ENCODE peak calls at places on chromosome 6, in five cellular contexts. C, K, Q, E and J are unnamed samples. For H3K4me1, the result is how much of the 10 kb centered on the place peaks cover.

GRCh38 chr6:226516-227073 is 65.7 kb upstream of the DUSP22 start:
- DNase-seq in K (no peak), E (no peak), Q (no peak), C (no peak), J (no peak)

GRCh38 chr6:108797951-108798671 is 50.1 kb upstream of the ARMC2 start:
- DNase-seq in C (no peak), K (no peak), Q (no peak), E (no peak), J (peak)

GRCh38 chr6:100891079-100891478 is 9.9 kb upstream of the ASCC3 start:
- DNase-seq in K (no peak), E (no peak), Q (no peak), C (no peak), J (no peak)

GRCh38 chr6:34284563-34285545 is 36.0 kb upstream of the SMIM29 start:
- DNase-seq in Q (peak), E (peak), C (peak), K (peak), J (peak)

GRCh38 chr6:5173862-5174643 is 86.7 kb downstream of the LYRM4 start:
- DNase-seq in Q (no peak), E (no peak), K (peak), C (no peak), J (no peak)

GRCh38 chr6:10362300-10362699 is 52.6 kb downstream of the TFAP2A start:
- DNase-seq in C (no peak), K (no peak), Q (no peak), E (no peak), J (no peak)

GRCh38 chr6:36851149-36851614 is 11.9 kb upstream of the CPNE5 start:
- DNase-seq in K (peak), E (no peak), Q (peak), C (no peak), J (peak)

GRCh38 chr6:112785408-112785807 is 438.3 kb downstream of the RFPL4B start:
- DNase-seq in E (no peak), C (no peak), Q (no peak), K (no peak), J (no peak)

GRCh38 chr6:106973018-106973840 is 1.3 kb downstream of the CD24 start:
- DNase-seq in Q (no peak), K (peak), C (no peak), E (peak), J (peak)

GRCh38 chr6:83605517-83605916 is 93.2 kb downstream of the PRSS35 start:
- DNase-seq in E (no peak), C (no peak), K (no peak), Q (no peak), J (no peak)

GRCh38 chr6:83601119-83601518 is 88.8 kb downstream of the PRSS35 start:
- DNase-seq in E (no peak), C (no peak), K (no peak), Q (no peak), J (no peak)

GRCh38 chr6:83600531-83600930 is 88.2 kb downstream of the PRSS35 start:
- DNase-seq in K (no peak), C (no peak), E (no peak), Q (no peak), J (no peak)

GRCh38 chr6:83609248-83609647 is 96.9 kb downstream of the PRSS35 start:
- DNase-seq in K (no peak), C (no peak), E (no peak), Q (no peak), J (no peak)

GRCh38 chr6:83603560-83603959 is 91.2 kb downstream of the PRSS35 start:
- DNase-seq in K (no peak), Q (no peak), C (no peak), E (no peak), J (no peak)
- H3K4me1 ChIP-seq in K (under half), Q (under half), C (under half), E (under half), J (under half)

DNA sequence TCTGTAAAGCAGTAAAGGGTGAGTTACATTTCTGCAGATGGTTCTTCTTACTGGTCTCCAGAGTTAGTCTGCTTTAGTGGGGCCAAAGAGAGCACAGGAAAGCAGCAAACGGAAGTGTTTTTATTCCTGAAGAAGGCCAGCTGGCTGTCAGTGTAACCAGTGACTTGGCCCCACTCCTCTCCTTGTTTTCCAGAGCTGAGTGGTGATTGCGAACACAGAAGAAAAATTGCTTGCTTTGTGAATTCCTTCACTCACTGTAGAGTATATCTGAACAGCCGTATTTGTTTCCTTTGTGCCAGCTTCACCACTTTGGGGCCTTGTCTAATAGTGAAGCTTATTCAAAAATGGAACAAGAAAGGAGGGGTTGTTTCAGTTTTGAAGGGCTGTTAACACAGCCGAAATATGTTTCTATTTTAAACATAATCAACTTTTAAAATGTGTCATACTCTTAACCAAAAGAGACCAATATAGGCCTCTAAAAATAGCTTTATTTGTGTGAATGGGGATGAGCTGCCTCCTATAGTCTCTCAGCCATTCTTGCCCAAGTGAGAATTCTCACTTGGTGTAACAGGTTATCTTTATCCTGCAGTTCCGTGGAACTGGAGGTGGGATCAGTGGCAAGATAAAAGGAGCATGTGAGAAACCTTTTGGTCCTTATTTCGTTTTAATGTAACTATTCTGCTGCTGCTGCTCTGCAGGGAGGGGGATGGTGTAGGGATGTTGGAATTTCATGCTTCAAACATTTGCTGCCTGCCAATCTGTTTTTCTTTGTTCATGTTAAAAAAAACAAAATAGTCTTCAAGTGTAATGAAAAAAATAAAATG is 37.8 kb downstream of the ZC2HC1B start:
- DNase-seq in C (peak), Q (peak), K (peak), E (no peak), J (no peak)
- TF ChIP-seq CTCF in C (no peak), Q (no peak), K (no peak), E (no peak), J (no peak)

GRCh38 chr6:159213401-159213800 is 44.2 kb downstream of the FNDC1 start:
- DNase-seq in E (no peak), K (no peak), C (no peak), Q (peak), J (no peak)
- H3K4me1 ChIP-seq in E (under half), K (under half), C (under half), Q (under half), J (under half)

GRCh38 chr6:156777577-156777865 is 343 bp downstream of the ARID1B start:
- DNase-seq in Q (no peak), E (peak), K (no peak), C (no peak), J (no peak)

GRCh38 chr6:156776841-156777576 is at the start of gene ARID1B:
- DNase-seq in C (peak), E (peak), K (peak), Q (peak), J (peak)

GRCh38 chr6:156774872-156775405 is 2.2 kb upstream of the ARID1B start:
- DNase-seq in C (no peak), E (no peak), Q (no peak), K (peak), J (no peak)

GRCh38 chr6:156775717-156776116 is 1.5 kb upstream of the ARID1B start:
- DNase-seq in E (no peak), C (no peak), Q (no peak), K (no peak), J (no peak)

GRCh38 chr6:156776470-156776840 is 723 bp upstream of the ARID1B start:
- DNase-seq in K (no peak), E (no peak), Q (no peak), C (no peak), J (no peak)
- TF ChIP-seq CTCF in K (no peak), E (no peak), Q (no peak), C (no peak), J (no peak)